ENCODE peak calls at places on chromosomes 3 and 15, in four cellular contexts. One of them, this sample, is unnamed. For H3K4me1, the result is how much of the 10 kb centered on the place peaks cover.

GRCh38 chr3:25916286-25916685 is 126.4 kb downstream of the OXSM start:
- DNase-seq in H9: no peak
- DNase-seq in IMR-90: no peak
- DNase-seq in neuronal stem cell: no peak
- DNase-seq in this sample: no peak

GRCh38 chr3:192514754-192515660 is 212.3 kb downstream of the FGF12 start:
- DNase-seq in neuronal stem cell: peak
- DNase-seq in H9: peak
- DNase-seq in IMR-90: no peak
- DNase-seq in this sample: no peak

GRCh38 chr15:40282870-40283614 is at the start of gene ANKRD63:
- DNase-seq in neuronal stem cell: no peak
- DNase-seq in IMR-90: no peak
- DNase-seq in H9: no peak
- DNase-seq in this sample: no peak

GRCh38 chr15:40003491-40003916 is 35.5 kb downstream of the SRP14 start:
- DNase-seq in H9: no peak
- DNase-seq in neuronal stem cell: no peak
- DNase-seq in IMR-90: no peak
- DNase-seq in this sample: no peak

GRCh38 chr3:143571548-143571947 is 276.7 kb downstream of the SLC9A9 start:
- DNase-seq in H9: no peak
- DNase-seq in neuronal stem cell: no peak
- DNase-seq in IMR-90: no peak
- DNase-seq in this sample: peak

GRCh38 chr15:100867476-100867875 is 12.2 kb upstream of the ALDH1A3 start:
- DNase-seq in H9: no peak
- DNase-seq in IMR-90: no peak
- DNase-seq in neuronal stem cell: no peak
- DNase-seq in this sample: no peak

GRCh38 chr15:98561169-98561941 is 87.0 kb upstream of the IGF1R start:
- DNase-seq in neuronal stem cell: no peak
- DNase-seq in H9: no peak
- DNase-seq in IMR-90: no peak
- DNase-seq in this sample: no peak

GRCh38 chr3:113557374-113557773 is 25.0 kb downstream of the SIDT1 start:
- DNase-seq in neuronal stem cell: no peak
- DNase-seq in IMR-90: peak
- DNase-seq in H9: no peak
- DNase-seq in this sample: peak

GRCh38 chr15:96053039-96054021 is 277.2 kb upstream of the NR2F2 start:
- DNase-seq in IMR-90: no peak
- DNase-seq in H9: peak
- DNase-seq in neuronal stem cell: peak
- DNase-seq in this sample: peak

DNA sequence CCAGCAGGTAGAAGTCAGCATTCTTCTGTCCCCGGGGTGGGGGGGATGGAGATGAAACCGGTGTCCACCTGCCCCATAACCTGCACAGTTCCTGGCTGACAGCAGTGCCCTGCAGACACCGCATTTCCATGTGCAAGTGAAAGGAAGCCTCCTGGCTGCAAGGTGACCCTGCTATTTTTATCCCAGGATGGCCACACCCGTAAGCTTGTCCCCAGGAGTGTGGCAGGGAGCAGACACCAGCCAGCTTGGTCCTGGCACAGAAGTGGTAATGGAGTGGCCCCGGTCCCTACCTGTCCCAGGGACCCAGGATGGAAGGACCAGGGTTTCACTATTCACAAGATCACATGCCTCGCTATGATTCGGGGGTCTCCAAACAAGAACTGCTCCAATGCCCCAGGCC is 85.3 kb upstream of the RPL32 start:
- DNase-seq in IMR-90: no peak
- DNase-seq in neuronal stem cell: no peak
- DNase-seq in H9: no peak
- DNase-seq in this sample: no peak
- H3K9ac ChIP-seq in IMR-90: no peak
- H3K9ac ChIP-seq in neuronal stem cell: no peak
- H3K9ac ChIP-seq in H9: no peak
- H3K9ac ChIP-seq in this sample: no peak

GRCh38 chr3:124881976-124882697 is 5.0 kb downstream of the ITGB5 start:
- DNase-seq in H9: no peak
- DNase-seq in IMR-90: no peak
- DNase-seq in neuronal stem cell: no peak
- DNase-seq in this sample: no peak
- H2BK15ac ChIP-seq in H9: no peak
- H2BK15ac ChIP-seq in IMR-90: peak
- H2BK15ac ChIP-seq in neuronal stem cell: peak
- H2BK15ac ChIP-seq in this sample: peak

DNA sequence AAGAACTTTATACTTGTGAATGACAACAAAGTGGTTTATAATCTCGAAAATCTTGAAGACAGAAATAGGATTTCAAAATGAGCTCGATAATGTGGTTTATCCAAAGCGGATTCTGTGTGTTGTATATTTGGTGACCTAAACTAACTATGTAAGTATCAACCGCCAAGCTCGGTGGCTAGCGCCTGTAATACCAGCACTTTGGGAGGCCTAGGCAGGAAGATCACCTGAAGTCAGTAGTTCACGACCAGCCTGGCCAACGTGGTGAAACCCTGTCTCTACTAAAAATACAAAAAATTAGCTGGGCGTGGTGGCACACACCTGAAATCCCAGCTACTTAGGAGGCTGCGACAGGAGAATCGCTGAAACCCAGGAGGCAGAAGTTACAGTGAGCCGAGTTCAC is 2.2 kb downstream of the ATP13A3 start:
- DNase-seq in neuronal stem cell: no peak
- DNase-seq in IMR-90: no peak
- DNase-seq in H9: no peak
- DNase-seq in this sample: no peak
- H3K4me1 ChIP-seq in neuronal stem cell: under half
- H3K4me1 ChIP-seq in IMR-90: under half
- H3K4me1 ChIP-seq in H9: under half
- H3K4me1 ChIP-seq in this sample: under half

DNA sequence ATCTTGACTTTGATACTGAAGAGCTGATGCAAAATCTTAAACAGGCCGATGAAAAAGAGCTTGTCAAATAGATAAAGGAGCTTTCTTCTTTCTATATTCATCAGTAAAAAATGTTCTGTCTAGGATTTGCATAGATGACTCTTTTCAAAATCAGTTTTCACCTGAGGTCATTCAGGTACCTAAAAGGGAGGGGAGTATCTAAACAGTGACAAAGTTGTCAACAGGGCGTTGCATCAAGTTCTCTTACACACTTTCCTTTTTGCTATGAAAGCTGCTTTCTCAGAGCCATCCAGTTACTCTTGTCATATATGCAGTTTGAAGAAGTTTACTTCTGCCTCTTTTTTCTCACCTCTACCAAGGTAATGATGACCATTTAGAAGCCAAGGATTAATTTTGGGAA is 60.0 kb downstream of the AKAP13 start:
- DNase-seq in neuronal stem cell: no peak
- DNase-seq in IMR-90: no peak
- DNase-seq in H9: no peak
- DNase-seq in this sample: no peak
- H3K9ac ChIP-seq in neuronal stem cell: no peak
- H3K9ac ChIP-seq in IMR-90: no peak
- H3K9ac ChIP-seq in H9: no peak
- H3K9ac ChIP-seq in this sample: no peak

DNA sequence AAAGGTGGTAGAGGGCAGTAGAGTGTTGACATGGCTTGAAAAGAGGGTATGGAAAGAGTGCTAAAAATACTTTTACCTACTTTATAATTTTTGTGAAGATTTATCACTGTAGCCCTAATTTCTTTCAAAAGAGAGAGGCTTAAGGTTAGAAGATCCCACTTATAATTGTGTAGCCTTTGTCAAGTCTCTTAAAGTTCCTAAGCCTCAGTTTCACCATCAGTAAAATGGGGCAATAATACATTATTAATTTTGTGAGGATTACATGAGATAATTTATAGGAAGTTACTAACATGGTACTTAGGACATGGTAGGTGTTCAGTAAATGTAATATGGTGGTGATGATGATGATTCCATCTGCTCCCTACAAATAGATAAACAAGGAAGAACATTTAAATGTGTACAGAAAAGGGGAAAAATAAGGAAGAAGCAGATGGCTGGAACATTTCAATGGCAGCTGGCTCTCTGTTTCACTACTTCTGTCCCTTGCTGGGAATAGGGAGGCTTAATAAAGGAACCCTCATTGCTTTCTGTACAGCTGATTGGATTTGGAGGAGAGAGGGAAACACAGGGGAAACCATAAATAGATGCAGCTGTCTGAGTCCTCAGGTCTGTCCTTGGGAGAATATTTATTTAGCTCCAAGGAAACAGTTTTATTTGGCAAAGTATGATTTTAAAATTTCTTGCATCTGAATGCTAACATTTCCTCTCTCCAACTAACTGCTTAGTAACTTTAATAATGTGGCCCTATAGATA is 208.5 kb upstream of the ADAMTS9 start:
- DNase-seq in IMR-90: no peak
- DNase-seq in neuronal stem cell: no peak
- DNase-seq in H9: no peak
- DNase-seq in this sample: no peak
- H2BK15ac ChIP-seq in IMR-90: no peak
- H2BK15ac ChIP-seq in neuronal stem cell: no peak
- H2BK15ac ChIP-seq in H9: no peak
- H2BK15ac ChIP-seq in this sample: no peak

GRCh38 chr3:45135959-45136358 is 10.2 kb downstream of the CDCP1 start:
- DNase-seq in H9: no peak
- DNase-seq in neuronal stem cell: no peak
- DNase-seq in IMR-90: peak
- DNase-seq in this sample: peak

GRCh38 chr3:45140392-45140791 is 5.8 kb downstream of the CDCP1 start:
- DNase-seq in IMR-90: peak
- DNase-seq in neuronal stem cell: no peak
- DNase-seq in H9: no peak
- DNase-seq in this sample: peak

GRCh38 chr3:45134758-45135521 is 11.2 kb downstream of the CDCP1 start:
- DNase-seq in IMR-90: peak
- DNase-seq in neuronal stem cell: no peak
- DNase-seq in H9: no peak
- DNase-seq in this sample: no peak

GRCh38 chr3:45139372-45139894 is 6.7 kb downstream of the CDCP1 start:
- DNase-seq in neuronal stem cell: no peak
- DNase-seq in IMR-90: no peak
- DNase-seq in H9: no peak
- DNase-seq in this sample: no peak

GRCh38 chr3:45137656-45138181 is 8.5 kb downstream of the CDCP1 start:
- DNase-seq in IMR-90: no peak
- DNase-seq in neuronal stem cell: no peak
- DNase-seq in H9: no peak
- DNase-seq in this sample: peak
- H3K4me1 ChIP-seq in IMR-90: under half
- H3K4me1 ChIP-seq in neuronal stem cell: under half
- H3K4me1 ChIP-seq in H9: under half
- H3K4me1 ChIP-seq in this sample: under half

GRCh38 chr3:183824761-183825379 is 507 bp downstream of the MAP6D1 start:
- DNase-seq in H9: peak
- DNase-seq in neuronal stem cell: no peak
- DNase-seq in IMR-90: no peak
- DNase-seq in this sample: peak
- H3K9ac ChIP-seq in H9: no peak
- H3K9ac ChIP-seq in neuronal stem cell: peak
- H3K9ac ChIP-seq in IMR-90: peak
- H3K9ac ChIP-seq in this sample: peak

GRCh38 chr3:51679777-51680176 is 8.7 kb downstream of the TEX264 start:
- DNase-seq in IMR-90: no peak
- DNase-seq in H9: no peak
- DNase-seq in neuronal stem cell: no peak
- DNase-seq in this sample: no peak
- H2BK15ac ChIP-seq in IMR-90: no peak
- H2BK15ac ChIP-seq in H9: no peak
- H2BK15ac ChIP-seq in neuronal stem cell: no peak
- H2BK15ac ChIP-seq in this sample: no peak

DNA sequence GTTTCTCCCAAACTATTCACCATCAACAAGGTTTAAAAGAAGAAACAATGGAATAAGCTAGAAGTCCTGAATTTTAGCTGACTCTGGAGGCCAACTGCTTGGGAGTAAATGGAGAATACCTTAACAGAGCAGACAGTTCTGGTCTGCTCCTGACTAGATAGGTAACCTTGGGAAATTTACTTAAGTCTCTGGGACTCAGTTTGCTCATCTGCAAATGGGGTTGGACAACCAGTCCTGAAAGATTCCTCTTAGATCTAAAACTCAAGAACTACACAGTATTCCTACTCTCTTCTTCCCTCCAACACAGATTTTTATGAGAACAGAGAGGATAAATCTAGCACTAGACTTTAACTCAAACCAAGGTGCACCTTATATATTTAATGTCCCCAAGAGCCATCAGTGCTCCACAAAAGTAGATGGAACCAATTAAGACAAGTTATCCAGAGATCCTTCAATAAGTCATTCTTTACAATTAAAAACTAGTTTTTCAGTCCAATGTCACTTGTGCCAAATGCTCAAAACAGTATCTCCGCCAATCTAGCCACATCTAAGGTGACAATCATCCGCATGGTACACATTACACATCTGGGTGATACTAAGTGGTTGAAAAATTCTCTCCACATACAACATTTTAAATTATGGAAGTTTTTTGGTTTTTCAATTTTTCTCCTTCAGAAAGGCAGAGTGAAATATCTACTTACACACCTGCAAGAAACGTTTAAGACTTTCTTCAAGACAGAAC is 1.5 kb downstream of the RHOA start:
- DNase-seq in IMR-90: no peak
- DNase-seq in neuronal stem cell: no peak
- DNase-seq in H9: no peak
- DNase-seq in this sample: no peak
- H3K4me1 ChIP-seq in IMR-90: under half
- H3K4me1 ChIP-seq in neuronal stem cell: under half
- H3K4me1 ChIP-seq in H9: under half
- H3K4me1 ChIP-seq in this sample: under half

DNA sequence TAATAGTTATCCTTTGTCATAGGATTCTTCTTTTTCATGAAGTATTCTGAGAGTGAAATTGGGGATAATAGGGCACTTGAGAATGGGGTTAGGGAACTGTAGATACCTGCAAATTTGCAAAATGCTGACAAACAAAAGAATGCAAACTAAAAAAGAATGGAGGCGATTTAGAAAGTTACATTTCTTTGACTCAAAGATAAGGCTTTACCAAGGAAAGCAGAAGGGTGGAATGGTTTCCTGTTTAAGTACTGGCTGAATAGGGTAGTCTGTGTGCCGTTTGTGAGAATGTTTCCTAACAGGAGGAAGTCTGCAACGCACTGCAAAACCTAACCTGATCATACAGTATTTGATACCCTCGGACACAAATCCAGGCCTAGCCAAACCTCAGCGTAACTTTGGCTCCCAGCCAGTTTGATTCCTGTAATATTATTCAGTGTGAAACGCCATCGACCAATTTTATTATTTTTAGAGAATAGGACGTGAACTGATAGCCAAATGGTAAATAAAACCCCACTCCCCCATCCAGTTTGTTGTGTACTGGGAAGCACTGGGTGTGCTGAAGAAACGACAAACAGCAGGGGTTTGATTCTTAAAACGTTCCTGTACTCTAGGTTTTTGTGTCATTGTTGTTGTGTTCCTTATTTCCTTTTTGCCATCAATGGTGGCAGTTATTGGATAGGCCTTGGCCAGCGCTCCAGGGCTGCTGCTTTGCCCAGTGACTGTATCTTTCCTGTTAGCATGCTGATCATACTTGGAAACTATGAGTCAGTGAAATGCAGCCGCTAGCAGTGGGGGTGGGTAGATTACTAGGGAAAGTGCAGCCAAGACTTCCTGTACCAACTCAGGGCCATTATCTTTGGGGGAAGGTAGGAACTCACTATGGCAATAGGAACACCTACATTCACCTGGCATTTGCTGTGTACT is 148.0 kb upstream of the TBL1XR1 start:
- DNase-seq in IMR-90: peak
- DNase-seq in neuronal stem cell: no peak
- DNase-seq in H9: peak
- DNase-seq in this sample: peak
- H3K9ac ChIP-seq in IMR-90: peak
- H3K9ac ChIP-seq in neuronal stem cell: no peak
- H3K9ac ChIP-seq in H9: no peak
- H3K9ac ChIP-seq in this sample: peak